ENCODE peak calls at places on chromosomes 16 and 17, in seven cellular contexts. W is IMR-90, A is A549, F is esophagus squamous epithelium, K is stomach, Y is cardiac muscle cell, H is tibial artery. V is an unnamed sample.

GRCh38 chr17:67800495-67800928 is 24.8 kb upstream of the BPTF start:
- DNase-seq in A (peak), K (peak), W (peak), Y (peak), H (peak), F (no peak), V (peak)

GRCh38 chr16:75603241-75603640 is 19.8 kb downstream of the ADAT1 start:
- DNase-seq in Y (no peak), F (no peak), K (no peak), A (no peak), H (no peak), W (no peak), V (no peak)

GRCh38 chr17:50532452-50533024 is at the start of gene EPN3:
- DNase-seq in A (no peak), H (no peak), W (no peak), K (peak), F (no peak), Y (peak), V (no peak)

GRCh38 chr17:73278465-73279453 is 17.1 kb upstream of the CPSF4L start:
- DNase-seq in K (peak), W (no peak), A (no peak), Y (peak), H (no peak), F (no peak), V (no peak)

GRCh38 chr17:39699818-39700147 is at the start of gene ERBB2:
- DNase-seq in Y (peak), A (peak), F (no peak), W (peak), K (peak), H (peak), V (peak)

GRCh38 chr16:20084624-20085226 is 11.0 kb upstream of the GPR139 start:
- DNase-seq in F (no peak), K (no peak), H (no peak), W (no peak), A (peak), Y (no peak), V (no peak)

GRCh38 chr17:15999974-16000827 is 577 bp downstream of the TTC19 start:
- DNase-seq in H (peak), K (no peak), A (peak), W (peak), Y (peak), F (no peak), V (peak)

GRCh38 chr16:21116148-21116693 is 34.4 kb downstream of the DNAH3 start:
- DNase-seq in K (no peak), W (no peak), Y (peak), H (no peak), F (no peak), A (no peak), V (no peak)

GRCh38 chr16:27382187-27382855 is 19.7 kb upstream of the IL21R start:
- DNase-seq in H (peak), A (no peak), Y (no peak), F (no peak), K (peak), W (no peak), V (no peak)

GRCh38 chr17:2707721-2708584 is 3.6 kb downstream of the CLUH start:
- DNase-seq in W (no peak), K (peak), F (no peak), H (peak), A (peak), Y (no peak), V (no peak)

GRCh38 chr17:60423865-60424264 is 1.6 kb downstream of the CHCT1 start:
- DNase-seq in A (no peak), H (no peak), F (no peak), K (no peak), Y (no peak), W (no peak), V (no peak)

GRCh38 chr16:21946889-21947635 is 6.1 kb upstream of the UQCRC2 start:
- DNase-seq in A (no peak), Y (no peak), W (no peak), K (no peak), H (no peak), F (no peak), V (no peak)

GRCh38 chr16:67257486-67258159 is 8.8 kb downstream of the SLC9A5 start:
- DNase-seq in Y (no peak), H (no peak), W (no peak), K (no peak), F (no peak), A (no peak), V (no peak)

GRCh38 chr17:20120835-20121234 is 111.7 kb downstream of the SPECC1 start:
- DNase-seq in K (no peak), W (no peak), A (no peak), H (no peak), F (no peak), Y (no peak), V (no peak)

GRCh38 chr17:73104450-73104849 is 12.0 kb upstream of the SLC39A11 start:
- DNase-seq in A (no peak), H (no peak), W (no peak), K (no peak), F (no peak), Y (no peak), V (no peak)

GRCh38 chr16:73149329-73149728 is 101.4 kb upstream of the ZFHX3 start:
- DNase-seq in A (no peak), W (no peak), H (no peak), Y (no peak), K (no peak), F (no peak), V (no peak)

GRCh38 chr16:46573008-46573833 is 48.0 kb downstream of the SHCBP1 start:
- DNase-seq in K (no peak), W (peak), A (peak), F (no peak), H (no peak), Y (peak), V (peak)

GRCh38 chr17:39573447-39574298 is 34.0 kb downstream of the NEUROD2 start:
- DNase-seq in K (peak), H (peak), Y (peak), F (no peak), W (peak), A (peak), V (peak)

GRCh38 chr16:26818393-26818792 is 248.3 kb upstream of the C16orf82 start:
- DNase-seq in H (no peak), A (no peak), K (no peak), F (no peak), Y (no peak), W (no peak), V (no peak)

GRCh38 chr17:21213491-21214014 is 408 bp downstream of the TMEM11 start:
- DNase-seq in H (no peak), F (no peak), K (peak), W (no peak), Y (peak), A (no peak), V (peak)

GRCh38 chr17:8289103-8289397 is 580 bp downstream of the RANGRF start:
- DNase-seq in A (no peak), W (no peak), Y (no peak), F (no peak), K (no peak), H (no peak), V (peak)

GRCh38 chr16:22007509-22008214 is at the start of gene MOSMO:
- DNase-seq in K (peak), Y (peak), H (peak), W (peak), F (no peak), A (peak), V (peak)

GRCh38 chr16:89037261-89038152 is 56.1 kb upstream of the ACSF3 start:
- DNase-seq in A (peak), Y (peak), F (no peak), K (no peak), H (no peak), W (peak), V (peak)

GRCh38 chr17:30101686-30102390 is 14.8 kb upstream of the NSRP1 start:
- DNase-seq in K (no peak), A (no peak), F (no peak), Y (no peak), W (no peak), H (no peak), V (peak)

GRCh38 chr17:21127508-21128077 is 829 bp downstream of the DHRS7B start:
- DNase-seq in W (peak), K (no peak), F (no peak), H (no peak), A (no peak), Y (peak), V (no peak)

GRCh38 chr16:58426095-58426494 is 33.8 kb downstream of the GINS3 start:
- DNase-seq in H (peak), Y (no peak), F (no peak), K (no peak), A (no peak), W (no peak), V (no peak)
- H3K27ac ChIP-seq in H (no peak), Y (no peak), F (peak), K (no peak), A (no peak), W (no peak), V (no peak)

GRCh38 chr17:58330544-58330996 is 2.0 kb upstream of the TSPOAP1 start:
- DNase-seq in Y (no peak), A (no peak), H (no peak), F (no peak), W (no peak), K (no peak), V (no peak)
- H3K4me3 ChIP-seq in Y (no peak), A (no peak), H (peak), F (peak), W (no peak), K (peak), V (no peak)

DNA sequence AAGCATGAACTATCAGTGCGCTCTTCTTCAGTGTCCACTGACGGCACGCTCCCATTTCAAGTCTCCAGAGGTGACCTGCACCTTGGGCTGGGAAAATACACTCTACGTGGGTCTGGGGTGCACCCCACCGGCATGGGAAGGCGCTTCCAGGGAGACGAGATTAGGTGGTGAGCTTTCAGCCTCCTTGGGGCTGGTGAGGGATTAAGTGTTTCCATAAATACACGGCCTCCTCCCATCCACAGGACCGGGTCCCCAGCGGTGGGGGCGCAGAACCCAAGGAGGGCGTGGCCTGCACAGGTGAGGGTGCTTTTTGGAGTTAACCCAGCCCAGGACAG is 1.2 kb downstream of the C16orf74 start:
- DNase-seq in H (no peak), A (no peak), W (no peak), Y (no peak), F (no peak), K (no peak), V (no peak)
- H3K27ac ChIP-seq in H (no peak), A (peak), W (peak), Y (no peak), F (peak), K (no peak), V (no peak)

DNA sequence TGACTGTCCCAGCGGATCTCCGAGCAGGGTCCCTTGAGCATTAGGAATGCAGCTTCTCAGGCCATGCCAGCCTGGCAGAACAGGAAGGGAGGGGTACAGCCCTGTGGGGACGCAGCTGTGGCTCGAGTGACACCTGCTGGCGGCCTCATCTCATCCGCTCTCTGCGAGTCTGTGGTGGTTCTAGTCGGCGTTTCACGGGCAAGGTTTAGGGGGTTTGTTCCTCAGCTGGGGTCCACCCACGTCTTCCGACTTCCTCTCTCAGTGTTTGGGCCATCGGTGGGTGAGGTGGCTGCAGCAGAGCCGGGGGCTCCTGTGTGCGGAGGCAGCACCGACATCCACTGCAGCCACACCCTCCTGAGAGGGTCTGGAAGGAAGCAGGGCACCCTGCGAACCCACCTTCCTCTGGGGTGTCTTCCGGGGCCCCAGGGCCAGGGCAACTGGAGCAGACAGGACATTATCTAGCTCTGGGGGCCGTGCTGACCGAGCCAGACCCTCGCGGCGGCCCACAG is 33.3 kb downstream of the JPH3 start:
- DNase-seq in H (no peak), F (peak), K (peak), W (peak), A (peak), Y (peak), V (peak)
- H3K4me3 ChIP-seq in H (peak), F (peak), K (peak), W (no peak), A (peak), Y (no peak), V (no peak)

GRCh38 chr17:61816538-61816937 is 46.8 kb downstream of the BRIP1 start:
- DNase-seq in F (no peak), K (no peak), A (no peak), W (peak), Y (no peak), H (no peak), V (no peak)
- H3K27ac ChIP-seq in F (no peak), K (no peak), A (no peak), W (no peak), Y (peak), H (no peak), V (no peak)

DNA sequence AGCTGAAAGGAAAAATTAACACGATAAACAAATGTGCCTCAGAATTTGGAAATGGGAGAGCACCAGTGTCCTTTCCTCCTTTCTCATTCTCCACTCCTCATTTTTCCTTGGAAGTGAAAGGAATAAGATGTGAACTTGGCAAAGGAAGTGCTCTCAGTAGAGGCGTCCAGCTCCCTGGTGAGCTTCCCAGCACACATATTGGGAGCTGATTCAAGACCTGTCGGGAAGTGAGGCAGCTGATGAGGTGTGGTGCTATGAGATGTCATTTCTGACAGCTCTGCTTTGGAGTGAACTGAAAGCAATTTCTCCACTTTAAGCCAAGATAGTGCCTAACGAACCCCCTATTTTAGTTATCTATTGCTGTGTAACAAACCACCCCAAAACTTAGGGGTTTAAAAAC is 238.5 kb upstream of the IRX3 start:
- DNase-seq in W (no peak), K (no peak), A (no peak), F (no peak), Y (no peak), H (no peak), V (no peak)
- H3K4me3 ChIP-seq in W (no peak), K (no peak), A (no peak), F (no peak), Y (no peak), H (no peak), V (no peak)

V was measured in brain microvascular endothelial cell.